ENCODE peak calls at places on chromosomes 5 and 9, in eight cellular contexts. One of them, this sample, is unnamed.

GRCh38 chr5:58133631-58134296 is 326.1 kb downstream of the PLK2 start:
- DNase-seq in A549: peak; percentile 62
- DNase-seq in breast epithelium: no peak
- DNase-seq in vagina: no peak
- DNase-seq in fibroblast of pulmonary artery: peak; percentile 75
- DNase-seq in fibroblast of mammary gland: peak; percentile 85
- DNase-seq in tibial nerve: no peak
- DNase-seq in neuronal stem cell: no peak
- DNase-seq in this sample: peak; percentile 72

GRCh38 chr9:21991039-21991959 is 2.9 kb downstream of the CDKN2A start:
- DNase-seq in neuronal stem cell: no peak
- DNase-seq in vagina: no peak
- DNase-seq in A549: no peak
- DNase-seq in breast epithelium: no peak
- DNase-seq in fibroblast of mammary gland: no peak
- DNase-seq in tibial nerve: no peak
- DNase-seq in fibroblast of pulmonary artery: no peak
- DNase-seq in this sample: no peak

GRCh38 chr9:83477571-83477970 is 60.6 kb downstream of the FRMD3 start:
- DNase-seq in neuronal stem cell: no peak
- DNase-seq in vagina: no peak
- DNase-seq in A549: no peak
- DNase-seq in breast epithelium: no peak
- DNase-seq in fibroblast of pulmonary artery: no peak
- DNase-seq in fibroblast of mammary gland: peak; percentile 50
- DNase-seq in tibial nerve: no peak
- DNase-seq in this sample: no peak

GRCh38 chr9:136926154-136926704 is 18.3 kb downstream of the FBXW5 start:
- DNase-seq in fibroblast of mammary gland: no peak
- DNase-seq in vagina: no peak
- DNase-seq in breast epithelium: no peak
- DNase-seq in tibial nerve: no peak
- DNase-seq in neuronal stem cell: no peak
- DNase-seq in fibroblast of pulmonary artery: no peak
- DNase-seq in A549: no peak
- DNase-seq in this sample: no peak

GRCh38 chr9:75996726-75997125 is 106.3 kb downstream of the PCSK5 start:
- DNase-seq in fibroblast of pulmonary artery: no peak
- DNase-seq in breast epithelium: no peak
- DNase-seq in fibroblast of mammary gland: peak; percentile 2
- DNase-seq in A549: no peak
- DNase-seq in neuronal stem cell: no peak
- DNase-seq in vagina: no peak
- DNase-seq in tibial nerve: no peak
- DNase-seq in this sample: no peak

GRCh38 chr9:71096431-71097108 is 24.9 kb downstream of the TRPM3 start:
- DNase-seq in neuronal stem cell: no peak
- DNase-seq in vagina: no peak
- DNase-seq in fibroblast of pulmonary artery: no peak
- DNase-seq in breast epithelium: no peak
- DNase-seq in tibial nerve: no peak
- DNase-seq in A549: peak; percentile 27
- DNase-seq in fibroblast of mammary gland: no peak
- DNase-seq in this sample: no peak

GRCh38 chr9:5582835-5583195 is 46.1 kb upstream of the RIC1 start:
- DNase-seq in vagina: no peak
- DNase-seq in breast epithelium: no peak
- DNase-seq in A549: no peak
- DNase-seq in tibial nerve: peak; percentile 46
- DNase-seq in neuronal stem cell: no peak
- DNase-seq in fibroblast of mammary gland: peak; percentile 81
- DNase-seq in fibroblast of pulmonary artery: peak; percentile 88
- DNase-seq in this sample: peak; percentile 50

GRCh38 chr5:152072076-152072475 is 147.4 kb upstream of the GLRA1 start:
- DNase-seq in fibroblast of mammary gland: no peak
- DNase-seq in tibial nerve: no peak
- DNase-seq in fibroblast of pulmonary artery: peak; percentile 50
- DNase-seq in A549: no peak
- DNase-seq in neuronal stem cell: no peak
- DNase-seq in breast epithelium: no peak
- DNase-seq in vagina: no peak
- DNase-seq in this sample: no peak

DNA sequence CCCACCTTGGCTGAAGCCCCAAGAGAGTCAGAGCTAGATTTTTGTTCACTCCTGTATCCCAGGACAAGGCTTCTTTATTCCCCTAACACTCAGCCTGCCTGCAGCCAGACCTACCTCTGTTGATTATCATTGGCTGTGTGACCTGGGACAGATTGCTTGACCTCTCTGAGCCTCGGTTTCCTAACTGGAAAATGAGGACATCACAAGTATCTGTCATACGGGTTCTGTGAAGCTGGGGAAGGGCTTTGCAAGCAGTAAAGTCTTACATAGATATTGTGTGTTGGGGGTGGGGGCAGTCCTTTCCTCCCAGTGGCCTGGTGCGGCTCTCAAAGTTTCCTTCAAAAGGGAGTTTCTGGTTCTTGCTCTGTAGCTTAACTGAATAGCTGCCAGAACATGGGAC is 2.5 kb upstream of the NEK6 start:
- DNase-seq in breast epithelium: no peak
- DNase-seq in fibroblast of mammary gland: no peak
- DNase-seq in vagina: no peak
- DNase-seq in A549: no peak
- DNase-seq in neuronal stem cell: no peak
- DNase-seq in fibroblast of pulmonary artery: no peak
- DNase-seq in tibial nerve: no peak
- DNase-seq in this sample: no peak
- H3K4me3 ChIP-seq in breast epithelium: no peak overlapping the region
- H3K4me3 ChIP-seq in fibroblast of mammary gland: no peak overlapping the region
- H3K4me3 ChIP-seq in vagina: no peak overlapping the region
- H3K4me3 ChIP-seq in A549: no peak overlapping the region
- H3K4me3 ChIP-seq in neuronal stem cell: no peak overlapping the region
- H3K4me3 ChIP-seq in fibroblast of pulmonary artery: no peak overlapping the region
- H3K4me3 ChIP-seq in tibial nerve: no peak overlapping the region
- H3K4me3 ChIP-seq in this sample: no peak overlapping the region

GRCh38 chr5:148830220-148830619 is 3.8 kb downstream of the ADRB2 start:
- DNase-seq in vagina: no peak
- DNase-seq in fibroblast of mammary gland: no peak
- DNase-seq in A549: no peak
- DNase-seq in fibroblast of pulmonary artery: no peak
- DNase-seq in neuronal stem cell: no peak
- DNase-seq in tibial nerve: no peak
- DNase-seq in breast epithelium: no peak
- DNase-seq in this sample: no peak

GRCh38 chr5:148829734-148830133 is 3.3 kb downstream of the ADRB2 start:
- DNase-seq in breast epithelium: no peak
- DNase-seq in fibroblast of pulmonary artery: no peak
- DNase-seq in tibial nerve: no peak
- DNase-seq in vagina: no peak
- DNase-seq in fibroblast of mammary gland: no peak
- DNase-seq in neuronal stem cell: no peak
- DNase-seq in A549: no peak
- DNase-seq in this sample: no peak

GRCh38 chr5:148827723-148828122 is 1.3 kb downstream of the ADRB2 start:
- DNase-seq in A549: no peak
- DNase-seq in vagina: no peak
- DNase-seq in neuronal stem cell: no peak
- DNase-seq in breast epithelium: no peak
- DNase-seq in fibroblast of pulmonary artery: no peak
- DNase-seq in fibroblast of mammary gland: no peak
- DNase-seq in tibial nerve: no peak
- DNase-seq in this sample: no peak

GRCh38 chr5:148829248-148829594 is 2.8 kb downstream of the ADRB2 start:
- DNase-seq in neuronal stem cell: no peak
- DNase-seq in fibroblast of mammary gland: no peak
- DNase-seq in tibial nerve: no peak
- DNase-seq in vagina: no peak
- DNase-seq in A549: no peak
- DNase-seq in breast epithelium: no peak
- DNase-seq in fibroblast of pulmonary artery: no peak
- DNase-seq in this sample: no peak

DNA sequence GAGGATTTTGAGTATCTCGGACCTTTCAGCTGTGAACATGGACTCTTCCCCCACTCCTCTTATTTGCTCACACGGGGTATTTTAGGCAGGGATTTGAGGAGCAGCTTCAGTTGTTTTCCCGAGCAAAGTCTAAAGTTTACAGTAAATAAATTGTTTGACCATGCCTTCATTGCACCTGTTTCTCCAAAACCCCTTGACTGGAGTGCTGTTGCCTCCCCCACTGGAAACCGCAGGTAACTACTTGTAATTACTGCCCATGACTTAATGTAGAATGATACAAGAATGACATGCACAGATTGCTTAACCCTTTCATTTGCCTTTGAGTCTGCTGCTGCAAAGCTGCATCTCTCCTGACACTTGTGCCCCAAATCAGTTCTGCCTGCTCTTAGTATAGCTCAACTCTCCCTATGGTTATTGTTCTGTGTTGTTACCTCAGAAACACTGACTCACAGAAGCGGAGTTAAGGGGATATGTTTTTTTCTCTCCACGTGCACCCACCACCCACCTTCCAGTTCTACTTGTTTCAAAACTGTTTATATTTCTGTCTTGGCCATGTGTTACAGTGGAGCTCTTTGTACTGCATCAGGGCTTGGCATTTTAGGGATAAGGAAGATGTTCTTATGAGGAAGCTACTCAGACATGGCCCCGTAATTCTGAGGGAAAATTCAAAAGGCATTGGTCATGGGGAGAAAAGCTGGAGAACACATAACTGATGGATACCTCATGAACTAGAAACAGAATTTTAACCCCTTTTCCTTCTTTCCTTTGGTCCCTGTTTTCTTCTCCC is 2.2 kb downstream of the ADRB2 start:
- DNase-seq in tibial nerve: no peak
- DNase-seq in A549: no peak
- DNase-seq in fibroblast of mammary gland: no peak
- DNase-seq in vagina: no peak
- DNase-seq in breast epithelium: no peak
- DNase-seq in fibroblast of pulmonary artery: no peak
- DNase-seq in neuronal stem cell: no peak
- DNase-seq in this sample: no peak
- H3K4me3 ChIP-seq in tibial nerve: peak overlapping the region; percentile 62
- H3K4me3 ChIP-seq in A549: no peak overlapping the region
- H3K4me3 ChIP-seq in fibroblast of mammary gland: no peak overlapping the region
- H3K4me3 ChIP-seq in vagina: peak overlapping the region; percentile 61
- H3K4me3 ChIP-seq in breast epithelium: peak overlapping the region; percentile 56
- H3K4me3 ChIP-seq in fibroblast of pulmonary artery: no peak overlapping the region
- H3K4me3 ChIP-seq in neuronal stem cell: no peak overlapping the region
- H3K4me3 ChIP-seq in this sample: peak overlapping the region; percentile 6

GRCh38 chr9:73523391-73523790 is 371.7 kb downstream of the ANXA1 start:
- DNase-seq in A549: no peak
- DNase-seq in breast epithelium: no peak
- DNase-seq in fibroblast of mammary gland: no peak
- DNase-seq in neuronal stem cell: no peak
- DNase-seq in fibroblast of pulmonary artery: no peak
- DNase-seq in vagina: no peak
- DNase-seq in tibial nerve: no peak
- DNase-seq in this sample: no peak

GRCh38 chr9:73527521-73527920 is 375.9 kb downstream of the ANXA1 start:
- DNase-seq in vagina: no peak
- DNase-seq in tibial nerve: no peak
- DNase-seq in neuronal stem cell: no peak
- DNase-seq in A549: no peak
- DNase-seq in breast epithelium: no peak
- DNase-seq in fibroblast of mammary gland: peak; percentile 18
- DNase-seq in fibroblast of pulmonary artery: no peak
- DNase-seq in this sample: no peak

GRCh38 chr9:73529666-73530065 is 378.0 kb downstream of the ANXA1 start:
- DNase-seq in fibroblast of mammary gland: no peak
- DNase-seq in fibroblast of pulmonary artery: no peak
- DNase-seq in A549: no peak
- DNase-seq in breast epithelium: no peak
- DNase-seq in vagina: no peak
- DNase-seq in tibial nerve: no peak
- DNase-seq in neuronal stem cell: no peak
- DNase-seq in this sample: no peak

GRCh38 chr9:73528922-73529321 is 377.3 kb downstream of the ANXA1 start:
- DNase-seq in breast epithelium: no peak
- DNase-seq in fibroblast of pulmonary artery: no peak
- DNase-seq in fibroblast of mammary gland: no peak
- DNase-seq in vagina: no peak
- DNase-seq in A549: no peak
- DNase-seq in tibial nerve: no peak
- DNase-seq in neuronal stem cell: no peak
- DNase-seq in this sample: no peak

GRCh38 chr9:73525350-73525749 is 373.7 kb downstream of the ANXA1 start:
- DNase-seq in tibial nerve: no peak
- DNase-seq in fibroblast of mammary gland: no peak
- DNase-seq in vagina: no peak
- DNase-seq in A549: no peak
- DNase-seq in neuronal stem cell: no peak
- DNase-seq in breast epithelium: no peak
- DNase-seq in fibroblast of pulmonary artery: no peak
- DNase-seq in this sample: no peak
- H3K4me3 ChIP-seq in tibial nerve: no peak overlapping the region
- H3K4me3 ChIP-seq in fibroblast of mammary gland: no peak overlapping the region
- H3K4me3 ChIP-seq in vagina: no peak overlapping the region
- H3K4me3 ChIP-seq in A549: no peak overlapping the region
- H3K4me3 ChIP-seq in neuronal stem cell: no peak overlapping the region
- H3K4me3 ChIP-seq in breast epithelium: no peak overlapping the region
- H3K4me3 ChIP-seq in fibroblast of pulmonary artery: no peak overlapping the region
- H3K4me3 ChIP-seq in this sample: no peak overlapping the region

GRCh38 chr5:51669095-51669494 is 285.8 kb downstream of the ISL1 start:
- DNase-seq in tibial nerve: no peak
- DNase-seq in A549: no peak
- DNase-seq in fibroblast of pulmonary artery: no peak
- DNase-seq in neuronal stem cell: no peak
- DNase-seq in breast epithelium: no peak
- DNase-seq in vagina: no peak
- DNase-seq in fibroblast of mammary gland: no peak
- DNase-seq in this sample: no peak

GRCh38 chr5:51661646-51662265 is 278.5 kb downstream of the ISL1 start:
- DNase-seq in A549: no peak
- DNase-seq in vagina: no peak
- DNase-seq in fibroblast of pulmonary artery: no peak
- DNase-seq in neuronal stem cell: no peak
- DNase-seq in fibroblast of mammary gland: no peak
- DNase-seq in breast epithelium: no peak
- DNase-seq in tibial nerve: no peak
- DNase-seq in this sample: no peak

GRCh38 chr5:51665295-51665593 is 282.0 kb downstream of the ISL1 start:
- DNase-seq in fibroblast of mammary gland: no peak
- DNase-seq in fibroblast of pulmonary artery: no peak
- DNase-seq in tibial nerve: no peak
- DNase-seq in neuronal stem cell: no peak
- DNase-seq in vagina: no peak
- DNase-seq in A549: no peak
- DNase-seq in breast epithelium: no peak
- DNase-seq in this sample: no peak

DNA sequence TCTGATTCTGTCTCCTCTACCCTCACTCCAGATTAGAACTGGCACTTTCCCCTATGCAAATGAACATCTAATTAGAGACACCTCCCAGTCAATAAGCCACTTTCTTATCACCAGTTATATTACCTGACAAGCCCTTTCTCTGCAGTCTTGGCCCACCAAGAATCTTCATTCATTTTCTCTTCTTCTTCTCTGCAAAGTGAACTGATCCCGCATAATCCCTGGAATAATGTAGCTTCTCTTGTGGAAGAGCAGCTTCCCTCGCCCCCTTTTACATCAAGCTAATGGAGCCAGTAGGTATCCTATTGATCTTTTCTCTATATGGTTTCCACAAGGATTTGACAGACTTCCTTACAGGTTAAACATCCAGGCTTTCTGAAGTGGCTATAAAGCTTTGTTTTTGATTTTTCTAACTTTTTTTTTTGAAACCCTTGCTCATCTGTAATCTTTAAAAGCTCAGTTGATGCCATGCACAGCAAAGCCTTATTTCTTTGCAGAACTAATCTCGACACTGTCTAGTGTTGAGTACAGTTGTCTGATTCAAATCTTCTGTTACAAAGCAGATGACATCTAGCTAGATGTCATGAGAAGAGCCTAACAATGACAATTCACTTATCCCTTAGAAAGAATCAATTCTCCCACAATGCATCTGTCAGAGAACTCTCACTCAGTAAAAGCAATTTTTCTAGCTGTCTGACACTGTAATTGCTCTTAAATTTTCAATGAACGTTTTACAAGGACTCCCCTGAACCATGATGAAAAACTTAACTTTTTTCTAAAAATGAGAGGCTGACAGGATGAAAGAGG is 281.4 kb downstream of the ISL1 start:
- DNase-seq in vagina: no peak
- DNase-seq in neuronal stem cell: no peak
- DNase-seq in fibroblast of pulmonary artery: no peak
- DNase-seq in tibial nerve: no peak
- DNase-seq in fibroblast of mammary gland: no peak
- DNase-seq in breast epithelium: no peak
- DNase-seq in A549: no peak
- DNase-seq in this sample: no peak
- H3K4me3 ChIP-seq in vagina: no peak overlapping the region
- H3K4me3 ChIP-seq in neuronal stem cell: no peak overlapping the region
- H3K4me3 ChIP-seq in fibroblast of pulmonary artery: no peak overlapping the region
- H3K4me3 ChIP-seq in tibial nerve: no peak overlapping the region
- H3K4me3 ChIP-seq in fibroblast of mammary gland: no peak overlapping the region
- H3K4me3 ChIP-seq in breast epithelium: no peak overlapping the region
- H3K4me3 ChIP-seq in A549: no peak overlapping the region
- H3K4me3 ChIP-seq in this sample: no peak overlapping the region